ENCODE peak calls at places on chromosomes 5 and 9, in five cellular contexts. R, V, E, A and W are unnamed samples.

GRCh38 chr9:125484632-125485282 is 222.3 kb downstream of the MAPKAP1 start:
- DNase-seq in R (no peak), A (no peak), V (no peak), E (peak; percentile 89), W (no peak)

GRCh38 chr9:76394896-76395244 is 644 bp upstream of the RFK start:
- DNase-seq in A (peak; percentile 74), E (peak; percentile 82), R (peak; percentile 54), V (peak; percentile 43), W (peak; percentile 17)

GRCh38 chr5:78360674-78361225 is 333 bp downstream of the SCAMP1 start:
- DNase-seq in E (peak; percentile 43), V (peak; percentile 55), R (no peak), A (peak; percentile 89), W (no peak)

GRCh38 chr9:30160570-30160969 is 2223.9 kb upstream of the ACO1 start:
- DNase-seq in R (no peak), E (no peak), V (no peak), A (peak; percentile 36), W (no peak)

GRCh38 chr5:112366987-112367386 is 52.1 kb downstream of the EPB41L4A start:
- DNase-seq in E (no peak), A (no peak), R (peak; percentile 53), V (no peak), W (no peak)

GRCh38 chr9:17528859-17529258 is 50.0 kb upstream of the SH3GL2 start:
- DNase-seq in A (no peak), V (no peak), R (peak; percentile 53), E (no peak), W (no peak)

GRCh38 chr5:168047043-168047668 is 244.3 kb upstream of the WWC1 start:
- DNase-seq in R (peak; percentile 88), V (peak; percentile 68), E (peak; percentile 17), A (no peak), W (peak; percentile 10)

GRCh38 chr5:10324519-10325370 is 17.0 kb upstream of the CMBL start:
- DNase-seq in V (no peak), R (no peak), E (no peak), A (no peak), W (no peak)

GRCh38 chr9:37840560-37841194 is 40.1 kb downstream of the DCAF10 start:
- DNase-seq in E (peak; percentile 31), V (no peak), A (no peak), R (no peak), W (no peak)

GRCh38 chr9:38119570-38119969 is 50.5 kb upstream of the SHB start:
- DNase-seq in V (no peak), E (no peak), A (no peak), R (no peak), W (no peak)

GRCh38 chr9:18665947-18666346 is 192.0 kb downstream of the ADAMTSL1 start:
- DNase-seq in R (no peak), V (no peak), E (no peak), A (no peak), W (no peak)

DNA sequence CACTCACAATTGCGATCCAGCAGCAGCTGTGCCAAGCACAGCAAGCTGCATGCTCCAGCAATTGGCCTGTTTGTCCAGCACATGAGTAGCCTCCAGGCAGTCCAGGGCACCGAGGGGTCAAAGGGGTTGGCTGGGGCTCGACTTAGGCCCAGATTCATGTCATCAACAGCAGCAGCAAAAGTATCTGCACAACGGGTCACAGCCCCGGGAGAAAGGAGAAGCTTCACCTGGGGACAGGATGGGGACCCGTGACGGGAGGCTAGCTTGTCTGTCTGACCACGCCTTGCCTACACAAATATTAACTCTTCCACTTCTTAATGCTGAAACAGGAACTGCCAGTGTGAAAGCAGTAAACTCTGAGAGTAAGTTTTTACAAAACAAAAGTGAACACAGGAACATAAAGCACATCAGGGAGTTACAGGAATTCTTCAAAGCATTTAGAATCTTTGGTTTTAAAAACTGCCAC is 191.2 kb downstream of the PIK3R1 start:
- DNase-seq in R (no peak), E (no peak), V (peak; percentile 29), A (no peak), W (no peak)
- H3K27ac ChIP-seq in R (no peak overlapping the region), E (no peak overlapping the region), V (no peak overlapping the region), A (no peak overlapping the region), W (no peak overlapping the region)

DNA sequence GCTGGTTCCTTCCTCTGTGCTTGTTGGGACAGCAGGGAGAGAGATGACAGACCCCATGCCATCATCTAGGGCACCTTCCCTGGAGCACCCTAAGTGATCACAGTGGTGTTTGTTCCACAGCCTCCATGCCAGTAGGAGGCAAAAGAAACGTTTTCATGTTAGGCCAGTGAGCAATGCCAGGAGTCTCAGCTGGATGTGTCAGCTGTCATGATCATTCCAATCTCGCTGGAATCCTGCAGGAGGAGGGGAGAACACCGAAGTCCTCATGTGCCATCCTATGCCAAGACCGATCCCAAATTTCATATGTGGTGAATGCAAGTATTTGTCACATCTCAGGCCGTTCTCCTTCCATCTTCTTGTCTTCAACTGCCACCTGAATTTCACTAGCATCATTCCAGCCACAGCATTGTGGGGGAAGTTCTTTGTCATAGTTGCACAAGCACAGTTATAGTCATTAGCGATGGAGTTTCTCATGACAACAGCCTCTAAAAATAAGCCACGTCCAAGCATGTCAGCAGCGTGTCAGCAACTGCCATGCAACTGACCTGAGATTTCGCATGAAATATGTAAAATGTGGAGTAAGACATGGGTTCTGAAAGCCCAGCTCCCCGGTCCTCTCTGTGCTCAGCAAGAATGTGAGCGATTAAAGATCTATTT is 97.2 kb upstream of the DNAH5 start:
- DNase-seq in R (no peak), A (no peak), V (no peak), E (no peak), W (no peak)
- H3K27ac ChIP-seq in R (no peak overlapping the region), A (no peak overlapping the region), V (no peak overlapping the region), E (no peak overlapping the region), W (no peak overlapping the region)

GRCh38 chr9:114342755-114343440 is 13.2 kb downstream of the ORM2 start:
- DNase-seq in A (no peak), V (no peak), E (no peak), R (no peak), W (no peak)

GRCh38 chr9:114341152-114341830 is 11.6 kb downstream of the ORM2 start:
- DNase-seq in V (no peak), E (no peak), R (no peak), A (no peak), W (no peak)

GRCh38 chr9:114343471-114344187 is 14.0 kb downstream of the ORM2 start:
- DNase-seq in V (no peak), E (no peak), A (no peak), R (no peak), W (no peak)

GRCh38 chr9:114344188-114344566 is 14.5 kb downstream of the ORM2 start:
- DNase-seq in A (no peak), E (no peak), R (no peak), V (no peak), W (no peak)

DNA sequence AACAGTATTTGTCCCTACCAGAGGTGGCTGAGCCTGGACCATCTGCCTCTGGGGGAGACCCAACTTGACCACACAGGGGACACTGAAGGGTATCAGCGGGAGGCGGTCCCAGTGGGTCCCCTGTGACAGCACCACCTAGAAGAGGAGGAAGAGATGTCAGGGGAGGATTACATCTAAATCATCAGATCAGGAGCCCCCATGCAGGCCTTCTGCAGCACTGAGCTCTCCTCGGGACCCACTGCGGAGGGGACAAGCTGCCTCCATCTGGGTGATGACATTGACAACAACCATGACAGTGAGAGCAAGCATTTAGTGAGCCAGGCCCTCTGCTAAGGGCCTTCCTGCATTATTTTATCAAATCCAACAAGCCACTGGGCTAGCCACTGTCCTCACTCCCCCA is 12.3 kb downstream of the ORM2 start:
- DNase-seq in R (no peak), E (no peak), V (no peak), A (no peak), W (no peak)
- H3K27ac ChIP-seq in R (no peak overlapping the region), E (no peak overlapping the region), V (no peak overlapping the region), A (no peak overlapping the region), W (no peak overlapping the region)

DNA sequence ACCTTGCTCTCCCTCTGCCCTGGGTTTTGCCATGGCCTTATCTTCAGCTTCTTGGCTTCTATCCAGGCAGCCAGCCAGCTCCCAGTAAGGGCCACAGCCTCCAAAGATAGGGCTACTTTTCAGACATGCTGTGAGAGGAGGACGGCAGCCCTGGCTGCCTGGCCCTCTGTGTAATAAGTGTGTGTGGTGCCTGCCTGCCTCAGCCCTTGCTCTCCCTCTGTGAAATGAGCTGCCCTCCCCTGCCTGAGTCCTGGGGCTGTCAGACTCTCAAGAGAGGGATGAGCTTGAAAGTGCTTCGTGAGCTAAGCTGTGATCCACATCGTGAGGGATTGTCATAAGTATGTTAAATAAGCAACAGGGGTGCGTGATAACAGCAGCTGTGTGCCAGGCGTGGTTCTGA is 8.1 kb downstream of the NDST1 start:
- DNase-seq in E (peak; percentile 87), R (no peak), V (no peak), A (no peak), W (no peak)
- H3K27ac ChIP-seq in E (peak overlapping the region; percentile 85), R (no peak overlapping the region), V (no peak overlapping the region), A (no peak overlapping the region), W (peak overlapping the region; percentile 30)

GRCh38 chr9:123063896-123064295 is 30.4 kb downstream of the GPR21 start:
- DNase-seq in R (no peak), V (no peak), E (no peak), A (no peak), W (no peak)

GRCh38 chr9:123063172-123063508 is 29.7 kb downstream of the GPR21 start:
- DNase-seq in R (no peak), A (no peak), E (no peak), V (no peak), W (no peak)

GRCh38 chr9:123062306-123063171 is 29.1 kb downstream of the GPR21 start:
- DNase-seq in A (no peak), E (no peak), R (no peak), V (no peak), W (no peak)

GRCh38 chr9:123064662-123065061 is 31.2 kb downstream of the GPR21 start:
- DNase-seq in R (no peak), E (no peak), A (no peak), V (no peak), W (no peak)

DNA sequence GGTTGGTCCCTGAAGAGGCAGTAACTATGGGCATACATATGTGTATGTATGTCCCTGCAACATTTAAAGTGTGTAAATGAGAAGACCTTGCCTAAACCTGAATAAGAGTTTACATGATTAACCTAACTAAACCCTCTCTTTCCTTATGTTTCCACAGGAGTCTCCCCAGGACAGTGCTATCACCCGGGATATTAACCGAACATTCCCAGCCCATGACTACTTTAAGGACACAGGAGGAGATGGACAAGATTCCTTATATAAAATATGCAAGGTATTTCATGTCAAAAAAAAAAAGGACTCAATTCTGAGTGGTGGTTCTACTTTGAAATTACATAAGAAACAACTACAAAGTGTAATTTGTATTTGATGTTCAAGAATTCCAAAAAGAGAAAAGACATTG is 31.7 kb downstream of the GPR21 start:
- DNase-seq in R (no peak), V (no peak), E (no peak), A (no peak), W (no peak)
- H3K27ac ChIP-seq in R (no peak overlapping the region), V (no peak overlapping the region), E (no peak overlapping the region), A (no peak overlapping the region), W (no peak overlapping the region)

DNA sequence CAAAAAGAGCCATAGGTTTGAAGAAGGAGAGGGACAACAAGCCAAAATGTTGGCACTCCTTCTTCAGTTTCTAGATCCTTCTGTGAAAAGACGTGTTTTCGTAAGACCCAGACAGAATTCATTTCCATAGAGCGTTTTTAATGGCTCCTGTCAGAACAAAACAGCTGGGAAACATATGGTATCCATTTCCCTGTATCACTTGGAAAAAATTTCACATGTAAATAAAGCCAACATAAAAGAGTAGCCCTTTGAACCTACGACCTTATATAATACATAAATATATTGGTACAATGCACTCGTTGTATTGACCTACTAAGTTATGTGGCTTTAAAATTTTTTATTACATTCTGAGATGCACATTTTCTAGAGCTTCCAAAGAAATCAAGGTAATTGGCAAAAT is 108.1 kb downstream of the SNCAIP start:
- DNase-seq in E (no peak), V (no peak), R (no peak), A (no peak), W (no peak)
- H3K27ac ChIP-seq in E (no peak overlapping the region), V (no peak overlapping the region), R (no peak overlapping the region), A (no peak overlapping the region), W (no peak overlapping the region)